ENCODE peak calls at places on chromosomes 7 and 10, in ten cellular contexts. One of them, this sample, is unnamed.

GRCh38 chr7:150806863-150807262 is 6.3 kb downstream of the TMEM176A start:
- DNase-seq in left ventricle myocardium superior: no peak
- DNase-seq in thoracic aorta: no peak
- DNase-seq in SHP77 treated with DMSO at 0.1 percent for 48 hours: no peak
- DNase-seq in GF-D8: no peak
- DNase-seq in ACHN: no peak
- DNase-seq in hypothalamus: no peak
- DNase-seq in bronchial epithelial cell: no peak
- DNase-seq in mucosa of gallbladder: no peak
- DNase-seq in anterior cingulate cortex: no peak
- DNase-seq in this sample: no peak

GRCh38 chr7:117269895-117270294 is 53.0 kb downstream of the WNT2 start:
- DNase-seq in bronchial epithelial cell: peak
- DNase-seq in anterior cingulate cortex: no peak
- DNase-seq in SHP77 treated with DMSO at 0.1 percent for 48 hours: no peak
- DNase-seq in thoracic aorta: no peak
- DNase-seq in mucosa of gallbladder: no peak
- DNase-seq in GF-D8: no peak
- DNase-seq in hypothalamus: no peak
- DNase-seq in ACHN: no peak
- DNase-seq in left ventricle myocardium superior: no peak
- DNase-seq in this sample: no peak

GRCh38 chr7:121369462-121369861 is 26.6 kb downstream of the FAM3C start:
- DNase-seq in thoracic aorta: no peak
- DNase-seq in bronchial epithelial cell: no peak
- DNase-seq in SHP77 treated with DMSO at 0.1 percent for 48 hours: no peak
- DNase-seq in left ventricle myocardium superior: no peak
- DNase-seq in mucosa of gallbladder: no peak
- DNase-seq in hypothalamus: no peak
- DNase-seq in GF-D8: no peak
- DNase-seq in anterior cingulate cortex: no peak
- DNase-seq in ACHN: peak
- DNase-seq in this sample: no peak

GRCh38 chr7:122082670-122083069 is 61.4 kb downstream of the AASS start:
- DNase-seq in GF-D8: no peak
- DNase-seq in left ventricle myocardium superior: no peak
- DNase-seq in anterior cingulate cortex: no peak
- DNase-seq in hypothalamus: no peak
- DNase-seq in ACHN: no peak
- DNase-seq in mucosa of gallbladder: no peak
- DNase-seq in SHP77 treated with DMSO at 0.1 percent for 48 hours: no peak
- DNase-seq in bronchial epithelial cell: no peak
- DNase-seq in thoracic aorta: no peak
- DNase-seq in this sample: no peak

GRCh38 chr7:43522406-43523156 is 60.3 kb upstream of the STK17A start:
- DNase-seq in ACHN: peak
- DNase-seq in mucosa of gallbladder: no peak
- DNase-seq in left ventricle myocardium superior: no peak
- DNase-seq in bronchial epithelial cell: peak
- DNase-seq in GF-D8: no peak
- DNase-seq in thoracic aorta: no peak
- DNase-seq in hypothalamus: no peak
- DNase-seq in anterior cingulate cortex: no peak
- DNase-seq in SHP77 treated with DMSO at 0.1 percent for 48 hours: no peak
- DNase-seq in this sample: no peak

GRCh38 chr10:122461367-122461728 is at the start of gene HTRA1:
- DNase-seq in mucosa of gallbladder: peak
- DNase-seq in GF-D8: no peak
- DNase-seq in hypothalamus: peak
- DNase-seq in bronchial epithelial cell: peak
- DNase-seq in anterior cingulate cortex: peak
- DNase-seq in SHP77 treated with DMSO at 0.1 percent for 48 hours: no peak
- DNase-seq in ACHN: peak
- DNase-seq in left ventricle myocardium superior: peak
- DNase-seq in thoracic aorta: no peak
- DNase-seq in this sample: peak

GRCh38 chr7:137847418-137848050 is 760 bp upstream of the DGKI start:
- DNase-seq in GF-D8: no peak
- DNase-seq in anterior cingulate cortex: no peak
- DNase-seq in ACHN: no peak
- DNase-seq in bronchial epithelial cell: no peak
- DNase-seq in thoracic aorta: no peak
- DNase-seq in mucosa of gallbladder: no peak
- DNase-seq in left ventricle myocardium superior: no peak
- DNase-seq in hypothalamus: no peak
- DNase-seq in SHP77 treated with DMSO at 0.1 percent for 48 hours: no peak
- DNase-seq in this sample: no peak

GRCh38 chr7:44269417-44269816 is 56.0 kb downstream of the CAMK2B start:
- DNase-seq in anterior cingulate cortex: peak
- DNase-seq in thoracic aorta: no peak
- DNase-seq in ACHN: no peak
- DNase-seq in hypothalamus: no peak
- DNase-seq in left ventricle myocardium superior: no peak
- DNase-seq in mucosa of gallbladder: no peak
- DNase-seq in SHP77 treated with DMSO at 0.1 percent for 48 hours: no peak
- DNase-seq in GF-D8: no peak
- DNase-seq in bronchial epithelial cell: no peak
- DNase-seq in this sample: no peak

GRCh38 chr10:102743078-102743587 is 615 bp upstream of the WBP1L start:
- DNase-seq in anterior cingulate cortex: no peak
- DNase-seq in mucosa of gallbladder: no peak
- DNase-seq in left ventricle myocardium superior: no peak
- DNase-seq in SHP77 treated with DMSO at 0.1 percent for 48 hours: no peak
- DNase-seq in thoracic aorta: no peak
- DNase-seq in hypothalamus: no peak
- DNase-seq in bronchial epithelial cell: no peak
- DNase-seq in GF-D8: no peak
- DNase-seq in ACHN: no peak
- DNase-seq in this sample: no peak

This sample was measured in amygdala.